ENCODE peak calls at places on chromosomes 16 and 17, in six cellular contexts. One of them, this sample, is unnamed.

GRCh38 chr16:16867994-16868393 is 489.1 kb downstream of the NPIPA7 start:
- DNase-seq in pancreas: no peak
- DNase-seq in cardiac muscle cell: no peak
- DNase-seq in fibroblast of lung: no peak
- DNase-seq in tibial nerve: no peak
- DNase-seq in prostate gland: no peak
- DNase-seq in this sample: no peak

GRCh38 chr16:57106767-57107166 is 14.4 kb downstream of the CPNE2 start:
- DNase-seq in pancreas: no peak
- DNase-seq in fibroblast of lung: no peak
- DNase-seq in cardiac muscle cell: no peak
- DNase-seq in prostate gland: no peak
- DNase-seq in tibial nerve: no peak
- DNase-seq in this sample: no peak

GRCh38 chr17:1715803-1716075 is 5.6 kb upstream of the TLCD2 start:
- DNase-seq in pancreas: no peak
- DNase-seq in fibroblast of lung: no peak
- DNase-seq in prostate gland: no peak
- DNase-seq in cardiac muscle cell: no peak
- DNase-seq in tibial nerve: no peak
- DNase-seq in this sample: no peak

GRCh38 chr17:75456417-75457046 is at the start of gene TMEM94:
- DNase-seq in tibial nerve: peak
- DNase-seq in fibroblast of lung: peak
- DNase-seq in prostate gland: peak
- DNase-seq in cardiac muscle cell: peak
- DNase-seq in pancreas: peak
- DNase-seq in this sample: peak

GRCh38 chr16:81629896-81630631 is 149.0 kb upstream of the PLCG2 start:
- DNase-seq in cardiac muscle cell: no peak
- DNase-seq in fibroblast of lung: no peak
- DNase-seq in prostate gland: no peak
- DNase-seq in pancreas: no peak
- DNase-seq in tibial nerve: no peak
- DNase-seq in this sample: no peak

GRCh38 chr17:57622886-57623433 is 122.1 kb downstream of the CCDC182 start:
- DNase-seq in tibial nerve: no peak
- DNase-seq in cardiac muscle cell: peak
- DNase-seq in prostate gland: no peak
- DNase-seq in pancreas: no peak
- DNase-seq in fibroblast of lung: peak
- DNase-seq in this sample: peak

GRCh38 chr16:28321700-28322411 is 29.5 kb downstream of the SBK1 start:
- DNase-seq in tibial nerve: no peak
- DNase-seq in prostate gland: no peak
- DNase-seq in fibroblast of lung: peak
- DNase-seq in cardiac muscle cell: peak
- DNase-seq in pancreas: peak
- DNase-seq in this sample: no peak

GRCh38 chr16:1946495-1947368 is 3.7 kb upstream of the MSRB1 start:
- DNase-seq in prostate gland: no peak
- DNase-seq in tibial nerve: no peak
- DNase-seq in pancreas: peak
- DNase-seq in cardiac muscle cell: no peak
- DNase-seq in fibroblast of lung: no peak
- DNase-seq in this sample: no peak

GRCh38 chr16:48918520-48919258 is 308.7 kb upstream of the N4BP1 start:
- DNase-seq in cardiac muscle cell: no peak
- DNase-seq in tibial nerve: no peak
- DNase-seq in prostate gland: no peak
- DNase-seq in pancreas: no peak
- DNase-seq in fibroblast of lung: no peak
- DNase-seq in this sample: no peak

GRCh38 chr17:71276071-71276470 is 844.7 kb upstream of the SOX9 start:
- DNase-seq in cardiac muscle cell: no peak
- DNase-seq in pancreas: no peak
- DNase-seq in prostate gland: no peak
- DNase-seq in fibroblast of lung: peak
- DNase-seq in tibial nerve: no peak
- DNase-seq in this sample: no peak

GRCh38 chr17:17141860-17142552 is 64.1 kb downstream of the PLD6 start:
- DNase-seq in cardiac muscle cell: peak
- DNase-seq in fibroblast of lung: peak
- DNase-seq in prostate gland: peak
- DNase-seq in pancreas: no peak
- DNase-seq in tibial nerve: no peak
- DNase-seq in this sample: peak

GRCh38 chr17:12296120-12296727 is 275.5 kb downstream of the MAP2K4 start:
- DNase-seq in pancreas: no peak
- DNase-seq in prostate gland: no peak
- DNase-seq in tibial nerve: no peak
- DNase-seq in cardiac muscle cell: peak
- DNase-seq in fibroblast of lung: no peak
- DNase-seq in this sample: no peak

GRCh38 chr16:80746231-80746630 is 58.2 kb downstream of the CDYL2 start:
- DNase-seq in fibroblast of lung: peak
- DNase-seq in pancreas: no peak
- DNase-seq in cardiac muscle cell: no peak
- DNase-seq in tibial nerve: no peak
- DNase-seq in prostate gland: no peak
- DNase-seq in this sample: no peak

GRCh38 chr17:33980193-33980592 is 274.9 kb upstream of the CCL2 start:
- DNase-seq in tibial nerve: no peak
- DNase-seq in fibroblast of lung: no peak
- DNase-seq in prostate gland: no peak
- DNase-seq in pancreas: no peak
- DNase-seq in cardiac muscle cell: no peak
- DNase-seq in this sample: no peak

GRCh38 chr17:79531191-79531590 is 79.7 kb downstream of the RBFOX3 start:
- DNase-seq in fibroblast of lung: no peak
- DNase-seq in tibial nerve: no peak
- DNase-seq in cardiac muscle cell: no peak
- DNase-seq in prostate gland: no peak
- DNase-seq in pancreas: no peak
- DNase-seq in this sample: no peak

GRCh38 chr17:43465049-43465448 is 18.7 kb upstream of the DHX8 start:
- DNase-seq in pancreas: no peak
- DNase-seq in cardiac muscle cell: no peak
- DNase-seq in fibroblast of lung: no peak
- DNase-seq in tibial nerve: no peak
- DNase-seq in prostate gland: no peak
- DNase-seq in this sample: no peak

GRCh38 chr16:68662035-68662434 is 16.9 kb downstream of the CDH3 start:
- DNase-seq in fibroblast of lung: no peak
- DNase-seq in prostate gland: no peak
- DNase-seq in pancreas: no peak
- DNase-seq in cardiac muscle cell: no peak
- DNase-seq in tibial nerve: no peak
- DNase-seq in this sample: no peak

GRCh38 chr17:5661486-5662125 is 77.3 kb upstream of the NLRP1 start:
- DNase-seq in pancreas: no peak
- DNase-seq in cardiac muscle cell: peak
- DNase-seq in tibial nerve: no peak
- DNase-seq in prostate gland: no peak
- DNase-seq in fibroblast of lung: no peak
- DNase-seq in this sample: no peak

GRCh38 chr17:73305845-73306836 is 5.7 kb downstream of the CDC42EP4 start:
- DNase-seq in prostate gland: no peak
- DNase-seq in pancreas: no peak
- DNase-seq in tibial nerve: no peak
- DNase-seq in cardiac muscle cell: no peak
- DNase-seq in fibroblast of lung: no peak
- DNase-seq in this sample: no peak

GRCh38 chr17:22374741-22375140 is 682.4 kb downstream of the KCNJ18 start:
- DNase-seq in pancreas: no peak
- DNase-seq in tibial nerve: no peak
- DNase-seq in cardiac muscle cell: no peak
- DNase-seq in prostate gland: no peak
- DNase-seq in fibroblast of lung: no peak
- DNase-seq in this sample: no peak

GRCh38 chr16:57500578-57501111 is 14.4 kb upstream of the DOK4 start:
- DNase-seq in prostate gland: no peak
- DNase-seq in cardiac muscle cell: peak
- DNase-seq in fibroblast of lung: no peak
- DNase-seq in pancreas: peak
- DNase-seq in tibial nerve: no peak
- DNase-seq in this sample: no peak

GRCh38 chr17:16944334-16945140 is 27.4 kb downstream of the TNFRSF13B start:
- DNase-seq in prostate gland: no peak
- DNase-seq in tibial nerve: no peak
- DNase-seq in fibroblast of lung: no peak
- DNase-seq in pancreas: no peak
- DNase-seq in cardiac muscle cell: no peak
- DNase-seq in this sample: no peak

GRCh38 chr16:4746991-4747574 is 12.7 kb downstream of the DNAAF8 start:
- DNase-seq in prostate gland: no peak
- DNase-seq in fibroblast of lung: no peak
- DNase-seq in cardiac muscle cell: no peak
- DNase-seq in pancreas: no peak
- DNase-seq in tibial nerve: no peak
- DNase-seq in this sample: peak

GRCh38 chr17:879546-879945 is 97.4 kb downstream of the MRM3 start:
- DNase-seq in tibial nerve: peak
- DNase-seq in prostate gland: peak
- DNase-seq in fibroblast of lung: peak
- DNase-seq in pancreas: peak
- DNase-seq in cardiac muscle cell: peak
- DNase-seq in this sample: peak

GRCh38 chr16:89864421-89864820 is 9.0 kb upstream of the TCF25 start:
- DNase-seq in prostate gland: no peak
- DNase-seq in fibroblast of lung: peak
- DNase-seq in tibial nerve: no peak
- DNase-seq in cardiac muscle cell: no peak
- DNase-seq in pancreas: no peak
- DNase-seq in this sample: no peak
- H3K27ac ChIP-seq in prostate gland: peak
- H3K27ac ChIP-seq in fibroblast of lung: no peak
- H3K27ac ChIP-seq in tibial nerve: peak
- H3K27ac ChIP-seq in cardiac muscle cell: no peak
- H3K27ac ChIP-seq in pancreas: peak
- H3K27ac ChIP-seq in this sample: no peak

DNA sequence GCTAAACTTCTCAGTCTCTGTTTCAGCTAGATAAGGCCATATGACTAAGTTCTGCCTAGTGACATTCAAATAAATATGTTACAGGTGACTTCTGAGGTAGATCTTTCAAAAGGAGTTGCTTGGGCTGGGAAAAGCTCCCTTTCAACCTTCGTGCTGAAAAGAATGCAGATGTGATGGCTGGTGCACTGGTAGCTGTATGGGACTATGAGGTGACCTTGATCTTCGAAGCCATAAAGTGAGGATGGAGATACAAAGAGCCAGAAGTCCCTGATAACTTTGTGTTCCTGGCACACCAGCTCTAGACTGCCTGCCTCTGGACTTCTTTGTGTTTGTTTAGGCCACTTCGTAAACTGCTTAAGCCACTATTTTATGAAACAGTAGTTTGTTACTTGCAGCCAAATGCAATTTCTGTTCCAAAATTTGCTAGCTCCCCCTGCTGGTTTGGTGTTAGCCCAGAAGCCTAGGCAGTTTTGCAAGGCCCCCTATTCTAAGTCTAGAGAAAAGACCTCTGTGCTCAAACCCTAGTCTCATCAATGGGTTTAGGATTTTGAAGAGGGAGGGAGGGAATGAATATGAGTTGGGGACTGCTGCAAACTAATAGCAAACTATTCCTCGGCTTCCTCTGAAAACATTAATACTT is 23.3 kb upstream of the ERCC4 start:
- DNase-seq in pancreas: no peak
- DNase-seq in prostate gland: no peak
- DNase-seq in fibroblast of lung: no peak
- DNase-seq in tibial nerve: no peak
- DNase-seq in cardiac muscle cell: no peak
- DNase-seq in this sample: no peak
- TF ChIP-seq CTCF in pancreas: no peak
- TF ChIP-seq CTCF in prostate gland: no peak
- TF ChIP-seq CTCF in fibroblast of lung: peak
- TF ChIP-seq CTCF in tibial nerve: no peak
- TF ChIP-seq CTCF in cardiac muscle cell: peak
- TF ChIP-seq CTCF in this sample: no peak

GRCh38 chr17:40447148-40447644 is 3.9 kb downstream of the IGFBP4 start:
- DNase-seq in pancreas: no peak
- DNase-seq in fibroblast of lung: no peak
- DNase-seq in tibial nerve: no peak
- DNase-seq in prostate gland: no peak
- DNase-seq in cardiac muscle cell: no peak
- DNase-seq in this sample: no peak

GRCh38 chr17:40445769-40446468 is 2.7 kb downstream of the IGFBP4 start:
- DNase-seq in tibial nerve: no peak
- DNase-seq in prostate gland: no peak
- DNase-seq in pancreas: no peak
- DNase-seq in fibroblast of lung: no peak
- DNase-seq in cardiac muscle cell: no peak
- DNase-seq in this sample: no peak

GRCh38 chr17:40448639-40449261 is 5.5 kb downstream of the IGFBP4 start:
- DNase-seq in pancreas: peak
- DNase-seq in tibial nerve: no peak
- DNase-seq in fibroblast of lung: no peak
- DNase-seq in prostate gland: no peak
- DNase-seq in cardiac muscle cell: no peak
- DNase-seq in this sample: no peak

GRCh38 chr17:40450175-40450574 is 6.9 kb downstream of the IGFBP4 start:
- DNase-seq in cardiac muscle cell: no peak
- DNase-seq in tibial nerve: no peak
- DNase-seq in fibroblast of lung: no peak
- DNase-seq in prostate gland: no peak
- DNase-seq in pancreas: peak
- DNase-seq in this sample: peak

GRCh38 chr17:40448213-40448638 is 5.0 kb downstream of the IGFBP4 start:
- DNase-seq in pancreas: no peak
- DNase-seq in cardiac muscle cell: no peak
- DNase-seq in fibroblast of lung: no peak
- DNase-seq in tibial nerve: no peak
- DNase-seq in prostate gland: no peak
- DNase-seq in this sample: peak
- H3K27ac ChIP-seq in pancreas: peak
- H3K27ac ChIP-seq in cardiac muscle cell: no peak
- H3K27ac ChIP-seq in fibroblast of lung: peak
- H3K27ac ChIP-seq in tibial nerve: peak
- H3K27ac ChIP-seq in prostate gland: peak
- H3K27ac ChIP-seq in this sample: peak

GRCh38 chr16:84143081-84143480 is 1.9 kb downstream of the HSDL1 start:
- DNase-seq in pancreas: no peak
- DNase-seq in fibroblast of lung: no peak
- DNase-seq in cardiac muscle cell: no peak
- DNase-seq in tibial nerve: no peak
- DNase-seq in prostate gland: no peak
- DNase-seq in this sample: no peak

GRCh38 chr16:84138824-84139627 is 6.0 kb downstream of the HSDL1 start:
- DNase-seq in cardiac muscle cell: peak
- DNase-seq in pancreas: no peak
- DNase-seq in tibial nerve: no peak
- DNase-seq in prostate gland: peak
- DNase-seq in fibroblast of lung: peak
- DNase-seq in this sample: no peak

GRCh38 chr16:84139628-84140258 is 5.2 kb downstream of the HSDL1 start:
- DNase-seq in fibroblast of lung: no peak
- DNase-seq in cardiac muscle cell: no peak
- DNase-seq in prostate gland: no peak
- DNase-seq in pancreas: no peak
- DNase-seq in tibial nerve: no peak
- DNase-seq in this sample: no peak

GRCh38 chr16:84143784-84144199 is 1.2 kb downstream of the HSDL1 start:
- DNase-seq in tibial nerve: no peak
- DNase-seq in prostate gland: no peak
- DNase-seq in pancreas: no peak
- DNase-seq in fibroblast of lung: no peak
- DNase-seq in cardiac muscle cell: peak
- DNase-seq in this sample: no peak

GRCh38 chr16:84141143-84141670 is 3.8 kb downstream of the HSDL1 start:
- DNase-seq in pancreas: no peak
- DNase-seq in tibial nerve: no peak
- DNase-seq in cardiac muscle cell: no peak
- DNase-seq in prostate gland: no peak
- DNase-seq in fibroblast of lung: no peak
- DNase-seq in this sample: no peak
- TF ChIP-seq CTCF in pancreas: no peak
- TF ChIP-seq CTCF in tibial nerve: no peak
- TF ChIP-seq CTCF in cardiac muscle cell: no peak
- TF ChIP-seq CTCF in prostate gland: no peak
- TF ChIP-seq CTCF in fibroblast of lung: no peak
- TF ChIP-seq CTCF in this sample: no peak